ENCODE peak calls at places on chromosomes 3 and 15, in four cellular contexts. G, K, A and R are unnamed samples.

GRCh38 chr15:38695249-38696119 is 130.9 kb upstream of the RASGRP1 start:
- DNase-seq in G (no peak), K (no peak), A (no peak), R (no peak)

GRCh38 chr3:13783556-13783955 is 96.3 kb downstream of the WNT7A start:
- DNase-seq in G (no peak), K (no peak), A (no peak), R (no peak)

GRCh38 chr15:38860682-38861081 is 296.1 kb upstream of the RASGRP1 start:
- DNase-seq in G (no peak), K (no peak), A (no peak), R (no peak)

GRCh38 chr3:142852009-142852408 is 36.9 kb downstream of the PCOLCE2 start:
- DNase-seq in G (no peak), K (no peak), A (no peak), R (no peak)

GRCh38 chr3:67109651-67110204 is 111.6 kb downstream of the KBTBD8 start:
- DNase-seq in G (no peak), K (peak), A (peak), R (no peak)

GRCh38 chr3:136617123-136617700 is 135.0 kb downstream of the STAG1 start:
- DNase-seq in G (no peak), K (no peak), A (peak), R (no peak)

GRCh38 chr15:83380682-83381081 is 66.5 kb upstream of the SH3GL3 start:
- DNase-seq in G (peak), K (no peak), A (peak), R (no peak)

GRCh38 chr15:74238984-74239645 is 3.0 kb downstream of the CCDC33 start:
- DNase-seq in G (no peak), K (no peak), A (no peak), R (no peak)

GRCh38 chr3:75224419-75224818 is 439.7 kb upstream of the FRG2C start:
- DNase-seq in G (no peak), K (no peak), A (no peak), R (no peak)

GRCh38 chr3:13222891-13223573 is 149.8 kb upstream of the IQSEC1 start:
- DNase-seq in G (no peak), K (no peak), A (no peak), R (no peak)

GRCh38 chr15:69810441-69811071 is 287.2 kb downstream of the TLE3 start:
- DNase-seq in G (no peak), K (no peak), A (no peak), R (no peak)

GRCh38 chr3:67437789-67438188 is 216.6 kb downstream of the SUCLG2 start:
- DNase-seq in G (no peak), K (no peak), A (no peak), R (no peak)

GRCh38 chr15:98770984-98771383 is 122.6 kb downstream of the IGF1R start:
- DNase-seq in G (no peak), K (no peak), A (no peak), R (no peak)

GRCh38 chr3:73621388-73621787 is 3.4 kb downstream of the PDZRN3 start:
- DNase-seq in G (no peak), K (no peak), A (no peak), R (no peak)

GRCh38 chr3:29281265-29282228 is 676 bp downstream of the RBMS3 start:
- DNase-seq in G (peak), K (peak), A (peak), R (no peak)

GRCh38 chr3:190491533-190492054 is 22.3 kb upstream of the IL1RAP start:
- DNase-seq in G (no peak), K (no peak), A (no peak), R (no peak)

GRCh38 chr15:80436511-80437307 is 32.5 kb downstream of the ARNT2 start:
- DNase-seq in G (no peak), K (no peak), A (peak), R (no peak)

GRCh38 chr15:59362339-59362738 is 10.3 kb downstream of the MYO1E start:
- DNase-seq in G (no peak), K (no peak), A (no peak), R (no peak)

GRCh38 chr15:58546066-58546591 is 114.3 kb downstream of the LIPC start:
- DNase-seq in G (no peak), K (no peak), A (no peak), R (no peak)

GRCh38 chr3:108914774-108915641 is 38.7 kb downstream of the GUCA1C start:
- DNase-seq in G (peak), K (peak), A (peak), R (peak)

GRCh38 chr3:165642761-165643432 is 194.3 kb downstream of the BCHE start:
- DNase-seq in G (no peak), K (no peak), A (peak), R (no peak)

GRCh38 chr15:60376677-60377095 is 21.1 kb downstream of the ANXA2 start:
- DNase-seq in G (no peak), K (no peak), A (no peak), R (no peak)

GRCh38 chr3:14128724-14129123 is 3.9 kb downstream of the TMEM43 start:
- DNase-seq in G (no peak), K (no peak), A (no peak), R (no peak)

GRCh38 chr3:78066287-78066686 is 1026.4 kb downstream of the ROBO2 start:
- DNase-seq in G (no peak), K (no peak), A (no peak), R (no peak)

GRCh38 chr3:61638721-61639120 is 77.3 kb downstream of the PTPRG start:
- DNase-seq in G (no peak), K (no peak), A (no peak), R (no peak)

GRCh38 chr3:53162672-53163458 is 1.9 kb downstream of the PRKCD start:
- DNase-seq in G (no peak), K (no peak), A (peak), R (no peak)

GRCh38 chr15:85379403-85380131 is 836 bp upstream of the AKAP13 start:
- DNase-seq in G (no peak), K (no peak), A (no peak), R (no peak)

DNA sequence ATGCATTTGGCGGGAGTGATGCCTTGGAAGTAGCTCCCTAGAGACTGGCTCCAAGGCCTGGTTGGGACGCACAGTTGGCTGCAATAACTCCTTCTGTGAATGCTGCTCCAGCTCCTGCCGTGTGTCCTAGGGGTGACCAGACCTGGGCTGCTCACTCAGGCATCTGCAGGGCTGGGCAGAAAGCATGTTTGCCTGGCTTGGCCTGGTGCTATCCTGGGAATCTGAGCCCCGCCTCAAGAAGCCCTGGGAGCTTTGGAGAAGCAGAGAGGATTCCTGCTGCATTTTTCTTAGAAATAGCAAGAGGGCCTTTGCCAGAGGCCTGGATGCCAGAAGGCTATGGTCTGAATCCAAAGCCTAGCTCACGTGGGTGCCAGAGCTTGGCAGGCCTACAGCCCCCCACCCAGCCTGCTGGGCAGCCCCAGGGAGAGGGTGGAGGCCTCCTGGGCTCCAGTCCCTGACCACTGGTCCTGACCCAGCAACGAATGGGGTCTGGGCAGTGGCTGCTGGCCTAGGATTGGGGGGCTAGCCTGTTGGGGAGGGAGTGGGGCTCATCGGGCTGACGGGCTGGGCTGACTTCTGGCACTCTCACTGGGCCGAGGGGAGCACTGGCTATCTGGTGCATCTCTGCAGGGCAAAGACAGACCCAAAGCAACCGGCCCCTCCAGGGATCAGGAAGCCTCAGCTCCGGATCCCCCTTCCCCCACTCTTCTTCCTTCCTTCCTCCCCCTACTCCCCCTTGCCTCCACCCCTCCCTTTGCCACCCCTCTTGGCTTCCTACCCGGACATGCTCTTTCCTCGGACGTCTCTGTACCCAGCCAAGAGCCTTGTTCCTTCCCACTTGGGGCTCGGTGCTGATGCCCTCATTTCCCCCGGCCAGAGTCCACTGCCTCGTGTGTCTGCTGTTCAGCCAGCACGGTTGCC is 10.5 kb downstream of the SEMA3F start:
- DNase-seq in G (no peak), K (no peak), A (peak), R (no peak)
- H2BK5ac ChIP-seq in G (no peak), K (peak), A (peak), R (peak)

DNA sequence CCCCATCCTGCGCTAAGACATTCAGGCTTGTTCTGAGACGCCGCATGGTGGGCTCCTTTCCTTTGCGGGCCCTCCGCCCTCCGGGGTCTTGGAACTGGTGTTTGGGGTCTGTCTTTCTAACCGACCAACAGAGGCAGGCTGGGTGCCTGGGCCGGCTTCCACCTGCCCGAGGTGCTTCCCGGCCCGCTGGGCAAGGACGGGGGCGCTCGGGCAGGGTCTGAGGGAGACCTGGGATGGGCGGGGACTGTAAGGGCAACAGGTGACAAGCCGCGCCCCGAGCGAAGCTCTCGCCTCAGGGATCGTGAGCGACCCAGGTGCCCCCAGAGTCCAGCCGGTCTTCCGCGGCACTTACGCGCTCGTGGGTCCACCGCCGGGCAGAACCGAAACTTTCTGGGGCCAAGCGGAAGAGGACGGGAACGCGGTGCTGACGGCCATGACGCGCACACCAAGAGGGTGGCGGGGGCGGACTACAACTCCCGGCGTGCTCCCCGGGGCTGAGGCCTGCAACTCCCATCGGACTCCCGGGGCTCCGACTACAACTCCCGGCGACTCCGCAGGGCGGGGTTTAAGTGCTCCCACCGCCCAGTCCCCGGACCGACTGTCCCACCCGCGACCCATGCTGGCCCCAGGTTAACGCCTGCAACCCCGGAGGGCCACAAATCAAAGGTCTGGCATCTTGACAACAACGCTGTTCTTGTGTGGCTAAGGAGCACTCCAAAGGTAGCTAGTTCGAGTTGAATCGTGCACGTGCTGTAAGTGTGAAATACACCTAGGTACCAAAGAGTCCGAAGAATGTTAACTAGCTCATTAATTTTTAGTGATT is at the start of gene FYCO1:
- DNase-seq in G (peak), K (peak), A (peak), R (peak)
- H2BK5ac ChIP-seq in G (no peak), K (no peak), A (no peak), R (peak)

DNA sequence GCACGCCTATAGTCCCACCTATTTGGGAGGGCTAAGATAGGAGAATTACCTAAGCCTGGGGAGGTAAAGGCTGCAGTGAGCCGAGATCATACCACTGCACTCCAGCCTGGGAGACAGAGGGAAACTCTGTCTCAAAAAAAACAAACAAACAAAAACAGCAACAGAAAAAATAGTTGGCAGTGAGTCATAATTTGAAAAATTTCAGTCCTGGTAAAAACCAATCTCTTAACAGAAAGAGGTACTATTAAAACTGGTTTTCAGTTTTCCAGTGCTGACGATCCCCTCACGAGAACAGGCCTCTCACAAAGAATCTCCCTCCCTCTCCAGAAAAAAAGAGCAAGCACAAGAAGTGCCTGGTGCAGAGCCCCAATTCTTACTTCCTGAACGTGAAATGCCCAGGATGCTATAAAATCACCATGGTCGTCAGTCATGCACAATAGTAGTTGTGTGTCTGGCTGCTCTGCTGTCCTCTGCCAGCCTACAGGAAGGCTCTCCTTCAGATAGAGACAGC is 22.8 kb upstream of the MAP4 start:
- DNase-seq in G (no peak), K (no peak), A (peak), R (no peak)
- H2BK5ac ChIP-seq in G (no peak), K (no peak), A (no peak), R (no peak)

GRCh38 chr3:15329058-15330005 is 3.1 kb downstream of the SH3BP5 start:
- DNase-seq in G (no peak), K (no peak), A (no peak), R (no peak)

GRCh38 chr3:15327941-15328340 is 4.4 kb downstream of the SH3BP5 start:
- DNase-seq in G (no peak), K (no peak), A (no peak), R (no peak)

GRCh38 chr3:15331072-15331605 is 1.2 kb downstream of the SH3BP5 start:
- DNase-seq in G (no peak), K (no peak), A (no peak), R (no peak)

GRCh38 chr3:15331606-15332404 is 581 bp downstream of the SH3BP5 start:
- DNase-seq in G (peak), K (no peak), A (no peak), R (no peak)

DNA sequence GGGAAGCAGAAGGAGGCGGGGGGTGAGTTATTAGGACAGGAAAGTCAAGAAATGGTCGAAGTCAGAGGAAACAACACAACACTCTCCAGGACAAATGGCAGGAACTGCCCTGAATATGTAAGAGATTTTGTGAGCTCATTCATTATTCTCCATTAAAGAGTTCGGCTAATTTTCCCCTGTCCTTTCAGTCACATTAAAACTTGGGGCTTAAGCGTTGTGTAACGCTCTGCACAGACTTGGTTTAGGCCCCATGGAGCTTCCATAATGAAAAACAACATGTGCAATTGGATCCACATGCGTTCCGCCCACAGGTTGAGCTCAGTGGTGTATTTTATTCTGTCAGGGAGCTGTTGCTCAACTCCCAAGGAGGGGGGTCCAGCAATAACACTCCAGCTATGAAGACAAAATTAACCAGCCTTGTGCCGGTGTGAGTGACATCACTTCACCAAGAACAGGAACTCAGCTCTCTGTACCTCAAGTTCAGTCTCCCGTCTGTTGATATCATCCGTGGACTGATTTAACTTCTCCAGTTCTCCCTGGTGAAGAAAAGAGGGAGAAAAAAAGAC is 2.3 kb downstream of the SH3BP5 start:
- DNase-seq in G (no peak), K (no peak), A (no peak), R (no peak)
- H2BK5ac ChIP-seq in G (no peak), K (no peak), A (no peak), R (no peak)

DNA sequence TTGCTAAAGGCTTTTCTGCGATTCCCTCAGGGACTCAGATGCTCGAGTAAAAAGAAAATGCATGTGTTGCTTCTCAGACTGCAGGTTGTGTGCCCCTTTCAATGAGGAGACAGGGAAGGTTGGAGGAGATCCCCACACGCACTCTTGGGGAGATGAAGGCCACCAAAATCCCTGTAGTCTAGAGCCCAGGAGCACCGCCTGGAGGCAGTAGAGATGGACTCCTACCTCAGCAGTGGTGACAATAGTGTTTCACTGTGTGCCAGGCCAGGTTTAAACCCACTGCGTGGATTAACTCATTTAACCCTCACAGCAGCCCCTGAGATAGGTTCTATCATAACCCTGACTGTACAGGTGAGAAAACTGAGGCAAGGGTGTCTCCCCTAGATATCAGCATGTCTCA is 15.2 kb downstream of the MEGF11 start:
- DNase-seq in G (no peak), K (no peak), A (no peak), R (no peak)
- H2BK5ac ChIP-seq in G (no peak), K (no peak), A (peak), R (no peak)

DNA sequence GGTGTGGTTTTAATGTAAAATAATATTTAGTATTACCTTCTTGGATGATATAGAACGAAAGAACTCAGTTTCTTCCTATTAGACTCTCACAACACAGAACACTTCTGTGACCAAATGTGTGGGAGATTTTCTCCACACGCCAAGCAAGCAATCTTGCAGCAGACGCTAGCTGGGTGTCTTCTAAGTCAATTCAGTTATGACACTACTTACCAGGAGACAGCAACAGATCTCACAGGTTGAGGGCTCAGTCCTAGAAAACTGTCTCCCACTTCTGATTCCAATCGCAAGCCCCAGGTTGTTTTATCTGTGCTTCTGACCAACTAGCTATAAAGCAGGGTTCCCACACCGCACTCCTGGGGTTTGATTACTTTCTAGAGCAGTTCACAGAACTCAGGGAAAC is 41.2 kb downstream of the HERC1 start:
- DNase-seq in G (no peak), K (no peak), A (no peak), R (no peak)
- H2BK5ac ChIP-seq in G (no peak), K (no peak), A (no peak), R (no peak)

GRCh38 chr3:197308591-197308990 is 10.2 kb upstream of the DLG1 start:
- DNase-seq in G (no peak), K (no peak), A (no peak), R (no peak)
- H2BK5ac ChIP-seq in G (no peak), K (no peak), A (no peak), R (no peak)